ENCODE peak calls at places on chromosomes 12 and 14, in nine cellular contexts. E is fibroblast of villous mesenchyme, O is MM.1S, X is breast epithelium, C is H1, G is IMR-90, J is A549, U is epithelial cell of proximal tubule, Z is body of pancreas. Y is an unnamed sample.
A peak's percentile ranks its signal among the peaks of the same experiment; 100 is the strongest.

GRCh38 chr12:69490920-69491643 is 20.9 kb downstream of the FRS2 start:
- DNase-seq in E (no peak), O (no peak), X (no peak), C (no peak), G (no peak), J (no peak), U (no peak), Z (no peak), Y (no peak)

GRCh38 chr12:7645395-7646177 is 20.1 kb downstream of the APOBEC1 start:
- DNase-seq in E (peak; percentile 29), O (peak; percentile 37), X (no peak), C (no peak), G (peak; percentile 31), J (peak; percentile 42), U (no peak), Z (peak; percentile 51), Y (peak; percentile 34)

GRCh38 chr12:20096430-20096829 is 271.9 kb upstream of the PDE3A start:
- DNase-seq in E (no peak), O (no peak), X (no peak), C (no peak), G (peak; percentile 10), J (no peak), U (no peak), Z (no peak), Y (no peak)

GRCh38 chr12:34295366-34296142 is 273.3 kb downstream of the ALG10 start:
- DNase-seq in E (no peak), O (no peak), X (no peak), C (no peak), G (no peak), J (no peak), U (no peak), Z (peak; percentile 2), Y (no peak)

GRCh38 chr14:47917344-47917954 is 242.0 kb upstream of the MDGA2 start:
- DNase-seq in E (peak; percentile 35), O (peak; percentile 20), X (no peak), C (peak; percentile 21), G (peak; percentile 13), J (peak; percentile 3), U (no peak), Z (peak; percentile 37), Y (peak; percentile 6)

GRCh38 chr14:77040059-77040308 is 11.5 kb upstream of the IRF2BPL start:
- DNase-seq in E (no peak), O (no peak), X (no peak), C (no peak), G (no peak), J (no peak), U (no peak), Z (no peak), Y (no peak)

GRCh38 chr14:67971627-67972625 is 152.3 kb downstream of the RAD51B start:
- DNase-seq in E (peak; percentile 81), O (no peak), X (no peak), C (no peak), G (peak; percentile 37), J (peak; percentile 57), U (no peak), Z (no peak), Y (no peak)

GRCh38 chr12:114690267-114691135 is 6.5 kb upstream of the TBX3 start:
- DNase-seq in E (no peak), O (no peak), X (no peak), C (no peak), G (no peak), J (no peak), U (no peak), Z (no peak), Y (no peak)

GRCh38 chr14:44374906-44375305 is 132.2 kb downstream of the FSCB start:
- DNase-seq in E (no peak), O (no peak), X (no peak), C (no peak), G (no peak), J (no peak), U (no peak), Z (no peak), Y (no peak)

GRCh38 chr12:75705749-75706719 is 194.6 kb upstream of the KRR1 start:
- DNase-seq in E (peak; percentile 98), O (no peak), X (no peak), C (no peak), G (peak; percentile 100), J (peak; percentile 41), U (no peak), Z (peak; percentile 20), Y (no peak)

GRCh38 chr14:102150636-102151195 is 11.0 kb downstream of the WDR20 start:
- DNase-seq in E (no peak), O (no peak), X (no peak), C (no peak), G (no peak), J (no peak), U (no peak), Z (no peak), Y (no peak)

GRCh38 chr14:52251724-52252123 is 15.8 kb upstream of the PTGDR start:
- DNase-seq in E (no peak), O (no peak), X (no peak), C (no peak), G (no peak), J (no peak), U (no peak), Z (no peak), Y (no peak)

GRCh38 chr14:26191123-26191522 is 406.7 kb downstream of the NOVA1 start:
- DNase-seq in E (no peak), O (no peak), X (no peak), C (no peak), G (no peak), J (peak; percentile 8), U (no peak), Z (no peak), Y (no peak)

GRCh38 chr14:69572634-69573135 is 2.0 kb downstream of the CCDC177 start:
- DNase-seq in E (no peak), O (no peak), X (no peak), C (no peak), G (no peak), J (peak; percentile 23), U (no peak), Z (no peak), Y (no peak)

GRCh38 chr12:107329569-107330324 is 236.4 kb upstream of the CRY1 start:
- DNase-seq in E (no peak), O (no peak), X (no peak), C (no peak), G (peak; percentile 43), J (no peak), U (no peak), Z (no peak), Y (no peak)

GRCh38 chr14:103653802-103654201 is 24.8 kb downstream of the KLC1 start:
- DNase-seq in E (no peak), O (no peak), X (no peak), C (no peak), G (no peak), J (no peak), U (no peak), Z (no peak), Y (no peak)

GRCh38 chr12:132078190-132078589 is 65.9 kb downstream of the DDX51 start:
- DNase-seq in E (peak; percentile 50), O (no peak), X (no peak), C (no peak), G (peak; percentile 91), J (no peak), U (no peak), Z (no peak), Y (no peak)

GRCh38 chr12:128783129-128783574 is 40.6 kb downstream of the SLC15A4 start:
- DNase-seq in E (peak; percentile 31), O (no peak), X (no peak), C (no peak), G (peak; percentile 41), J (no peak), U (no peak), Z (no peak), Y (no peak)

GRCh38 chr12:72523754-72524153 is 251.6 kb downstream of the TRHDE start:
- DNase-seq in E (peak; percentile 75), O (no peak), X (no peak), C (no peak), G (no peak), J (no peak), U (no peak), Z (no peak), Y (no peak)

GRCh38 chr12:106023034-106023433 is 115.7 kb downstream of the NUAK1 start:
- DNase-seq in E (no peak), O (no peak), X (no peak), C (no peak), G (no peak), J (peak; percentile 22), U (no peak), Z (no peak), Y (no peak)

GRCh38 chr12:102965281-102966155 is 8.0 kb downstream of the ASCL1 start:
- DNase-seq in E (no peak), O (no peak), X (no peak), C (no peak), G (no peak), J (no peak), U (no peak), Z (no peak), Y (no peak)

GRCh38 chr12:57622293-57623245 is 10.4 kb downstream of the B4GALNT1 start:
- DNase-seq in E (no peak), O (no peak), X (no peak), C (no peak), G (no peak), J (no peak), U (no peak), Z (no peak), Y (no peak)

GRCh38 chr14:97978336-97978735 is 1181.2 kb downstream of the VRK1 start:
- DNase-seq in E (no peak), O (no peak), X (peak; percentile 67), C (peak; percentile 73), G (no peak), J (peak; percentile 42), U (peak; percentile 35), Z (peak; percentile 82), Y (peak; percentile 57)
- TF ChIP-seq CTCF in E (no peak), O (no peak), X (no peak), C (peak; percentile 52), G (no peak), J (peak; percentile 28), U (peak; percentile 58), Z (no peak), Y (no peak)

DNA sequence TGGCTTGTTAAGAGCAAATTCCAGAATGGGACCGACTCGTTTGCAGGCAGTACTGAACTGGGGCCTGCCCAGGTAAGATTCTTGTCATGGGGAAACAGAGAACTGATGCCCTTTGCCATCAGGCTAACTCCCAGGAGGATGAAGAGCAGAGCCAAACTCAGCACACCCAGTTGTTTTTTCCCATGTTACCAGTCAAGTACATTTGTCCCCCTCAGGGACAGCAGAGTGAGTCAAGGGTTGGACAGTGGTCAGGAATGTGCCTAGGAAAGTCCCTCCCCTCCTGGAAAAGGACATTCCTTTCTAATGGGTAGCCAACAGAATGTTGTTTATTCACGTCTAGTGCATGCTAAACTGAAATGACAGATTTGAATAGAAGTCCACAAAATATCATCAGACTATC is 1.6 kb downstream of the ART4 start:
- DNase-seq in E (peak; percentile 42), O (no peak), X (peak; percentile 69), C (no peak), G (peak; percentile 54), J (peak; percentile 70), U (peak; percentile 77), Z (peak; percentile 68), Y (no peak)
- H3K4me3 ChIP-seq in E (no peak overlapping the region), O (no peak overlapping the region), X (no peak overlapping the region), C (no peak overlapping the region), G (no peak overlapping the region), J (no peak overlapping the region), U (no peak overlapping the region), Z (no peak overlapping the region), Y (no peak overlapping the region)

GRCh38 chr14:74527736-74528280 is 34.2 kb downstream of the ISCA2 start:
- DNase-seq in E (no peak), O (no peak), X (no peak), C (no peak), G (no peak), J (no peak), U (no peak), Z (no peak), Y (no peak)
- TF ChIP-seq CTCF in E (no peak), O (no peak), X (no peak), C (no peak), G (no peak), J (no peak), U (no peak), Z (no peak), Y (no peak)

GRCh38 chr12:110826592-110827200 is 20.1 kb upstream of the CCDC63 start:
- DNase-seq in E (peak; percentile 87), O (peak; percentile 63), X (peak; percentile 72), C (peak; percentile 87), G (peak; percentile 72), J (peak; percentile 94), U (peak; percentile 71), Z (peak; percentile 84), Y (peak; percentile 93)
- H3K4me3 ChIP-seq in E (peak overlapping the region; percentile 16), O (no peak overlapping the region), X (peak overlapping the region; percentile 11), C (no peak overlapping the region), G (no peak overlapping the region), J (no peak overlapping the region), U (peak overlapping the region; percentile 20), Z (no peak overlapping the region), Y (peak overlapping the region; percentile 16)